ENCODE peak calls at places on chromosome 2, in ten cellular contexts. S is hepatocyte; P is fibroblast of villous mesenchyme; A is A172; O is activated CD4-positive, alpha-beta T cell treated with anti-CD3 and anti-CD28 coated beads, Interleukin-2, amount 50 U/mL, for 1 hour; K is EH; Q is NAMALWA; E is ELR; M is activated T-cell treated with anti-CD3 and anti-CD28 coated beads for 48 hours; L is EL. T is an unnamed sample.

GRCh38 chr2:238290079-238290478 is 1.7 kb upstream of the PER2 start:
- DNase-seq in S (peak; percentile 84), P (no peak), A (no peak), O (no peak), K (no peak), Q (no peak), E (peak; percentile 52), M (peak; percentile 14), L (no peak), T (peak; percentile 46)

GRCh38 chr2:206511283-206511682 is 68.0 kb downstream of the ADAM23 start:
- DNase-seq in S (no peak), P (no peak), A (no peak), O (no peak), K (no peak), Q (no peak), E (no peak), M (no peak), L (no peak), T (no peak)

GRCh38 chr2:134201559-134201958 is 52.3 kb upstream of the MGAT5 start:
- DNase-seq in S (no peak), P (no peak), A (no peak), O (no peak), K (no peak), Q (no peak), E (no peak), M (no peak), L (no peak), T (no peak)

GRCh38 chr2:129748250-129748649 is 231.2 kb upstream of the RAB6C start:
- DNase-seq in S (no peak), P (no peak), A (no peak), O (no peak), K (no peak), Q (no peak), E (no peak), M (no peak), L (no peak), T (no peak)

GRCh38 chr2:180734382-180734781 is 246.0 kb upstream of the UBE2E3 start:
- DNase-seq in S (no peak), P (no peak), A (no peak), O (no peak), K (no peak), Q (no peak), E (no peak), M (no peak), L (no peak), T (no peak)

GRCh38 chr2:127597984-127598380 is 48.0 kb upstream of the GPR17 start:
- DNase-seq in S (no peak), P (peak; percentile 43), A (peak; percentile 54), O (no peak), K (peak; percentile 82), Q (no peak), E (peak; percentile 88), M (no peak), L (peak; percentile 77), T (peak; percentile 28)

GRCh38 chr2:101188683-101189405 is 37.7 kb upstream of the TBC1D8 start:
- DNase-seq in S (peak; percentile 43), P (peak; percentile 40), A (peak; percentile 32), O (no peak), K (peak; percentile 57), Q (peak; percentile 15), E (peak; percentile 68), M (no peak), L (peak; percentile 58), T (peak; percentile 36)

GRCh38 chr2:127107622-127107999 is 657 bp upstream of the BIN1 start:
- DNase-seq in S (no peak), P (no peak), A (no peak), O (no peak), K (no peak), Q (no peak), E (peak; percentile 53), M (no peak), L (no peak), T (no peak)

GRCh38 chr2:88172882-88173281 is 2.7 kb downstream of the THNSL2 start:
- DNase-seq in S (no peak), P (no peak), A (no peak), O (no peak), K (no peak), Q (no peak), E (no peak), M (no peak), L (no peak), T (no peak)

GRCh38 chr2:227655454-227655853 is 11.2 kb upstream of the SCYGR5 start:
- DNase-seq in S (peak; percentile 58), P (peak; percentile 90), A (peak; percentile 86), O (no peak), K (peak; percentile 92), Q (no peak), E (peak; percentile 94), M (no peak), L (peak; percentile 91), T (peak; percentile 89)

GRCh38 chr2:166653185-166653813 is 159.2 kb upstream of the SCN7A start:
- DNase-seq in S (no peak), P (no peak), A (peak; percentile 75), O (no peak), K (peak; percentile 59), Q (no peak), E (no peak), M (no peak), L (peak; percentile 50), T (peak; percentile 70)

GRCh38 chr2:173028671-173029070 is 47.0 kb upstream of the MAP3K20 start:
- DNase-seq in S (peak; percentile 55), P (peak; percentile 99), A (no peak), O (no peak), K (peak; percentile 55), Q (peak; percentile 10), E (no peak), M (no peak), L (no peak), T (peak; percentile 43)

GRCh38 chr2:118266086-118266485 is 177.8 kb downstream of the INSIG2 start:
- DNase-seq in S (no peak), P (no peak), A (no peak), O (no peak), K (no peak), Q (no peak), E (no peak), M (no peak), L (no peak), T (no peak)

GRCh38 chr2:190781604-190782198 is 98.9 kb upstream of the GLS start:
- DNase-seq in S (peak; percentile 78), P (peak; percentile 78), A (peak; percentile 64), O (peak; percentile 36), K (peak; percentile 70), Q (peak; percentile 68), E (peak; percentile 69), M (peak; percentile 34), L (peak; percentile 63), T (peak; percentile 65)

GRCh38 chr2:144515694-144516416 is 4.1 kb downstream of the ZEB2 start:
- DNase-seq in S (peak; percentile 43), P (peak; percentile 64), A (peak; percentile 32), O (no peak), K (peak; percentile 67), Q (peak; percentile 68), E (peak; percentile 67), M (no peak), L (peak; percentile 65), T (peak; percentile 88)

GRCh38 chr2:6203297-6203959 is 511.2 kb downstream of the SOX11 start:
- DNase-seq in S (peak; percentile 35), P (no peak), A (no peak), O (no peak), K (no peak), Q (no peak), E (no peak), M (no peak), L (no peak), T (no peak)

GRCh38 chr2:200765139-200765951 is 46.4 kb upstream of the BZW1 start:
- DNase-seq in S (no peak), P (peak; percentile 95), A (peak; percentile 96), O (no peak), K (peak; percentile 96), Q (no peak), E (peak; percentile 98), M (peak; percentile 46), L (peak; percentile 95), T (peak; percentile 85)

GRCh38 chr2:190043441-190043840 is 19.1 kb downstream of the MSTN start:
- DNase-seq in S (no peak), P (no peak), A (no peak), O (no peak), K (no peak), Q (no peak), E (no peak), M (no peak), L (no peak), T (peak; percentile 75)